ENCODE peak calls at places on chromosomes 3 and 15, in nine cellular contexts. T is GM23338; U is heart right ventricle; X is OCI-LY7; Q is CD8-positive, alpha-beta T cell; N is AG04450; P is heart left ventricle; E is mammary epithelial cell; B is colonic mucosa. M is an unnamed sample.

GRCh38 chr3:119641416-119641815 is 19.0 kb downstream of the POPDC2 start:
- DNase-seq in T (no peak), U (no peak), X (no peak), Q (no peak), N (no peak), P (no peak), E (no peak), B (no peak), M (no peak)

GRCh38 chr3:78086150-78086549 is 1046.3 kb downstream of the ROBO2 start:
- DNase-seq in T (no peak), U (no peak), X (no peak), Q (no peak), N (no peak), P (no peak), E (peak), B (no peak), M (no peak)

GRCh38 chr3:51510996-51511395 is 11.2 kb upstream of the DCAF1 start:
- DNase-seq in T (no peak), U (no peak), X (no peak), Q (no peak), N (no peak), P (no peak), E (no peak), B (no peak), M (no peak)

GRCh38 chr15:79918278-79918677 is 21.5 kb upstream of the MTHFS start:
- DNase-seq in T (no peak), U (no peak), X (no peak), Q (no peak), N (no peak), P (no peak), E (no peak), B (no peak), M (peak)

GRCh38 chr3:186694288-186695032 is 22.7 kb upstream of the KNG1 start:
- DNase-seq in T (no peak), U (no peak), X (no peak), Q (no peak), N (no peak), P (no peak), E (peak), B (no peak), M (no peak)

GRCh38 chr3:71258116-71258515 is 325.4 kb downstream of the FOXP1 start:
- DNase-seq in T (peak), U (no peak), X (no peak), Q (no peak), N (peak), P (no peak), E (peak), B (no peak), M (no peak)

GRCh38 chr3:125322166-125322565 is 53.0 kb downstream of the ZNF148 start:
- DNase-seq in T (no peak), U (no peak), X (no peak), Q (no peak), N (peak), P (no peak), E (peak), B (no peak), M (no peak)

GRCh38 chr3:190380184-190380583 is 7.8 kb upstream of the CLDN16 start:
- DNase-seq in T (no peak), U (no peak), X (no peak), Q (no peak), N (no peak), P (no peak), E (no peak), B (no peak), M (no peak)

GRCh38 chr3:13429631-13430291 is 9.6 kb upstream of the NUP210 start:
- DNase-seq in T (no peak), U (no peak), X (no peak), Q (no peak), N (no peak), P (no peak), E (no peak), B (no peak), M (no peak)

GRCh38 chr3:7144696-7145308 is 283.9 kb downstream of the GRM7 start:
- DNase-seq in T (peak), U (no peak), X (peak), Q (no peak), N (no peak), P (no peak), E (peak), B (no peak), M (no peak)

GRCh38 chr3:195756935-195757302 is 36.1 kb downstream of the MUC20 start:
- DNase-seq in T (no peak), U (no peak), X (no peak), Q (no peak), N (no peak), P (no peak), E (peak), B (no peak), M (no peak)

GRCh38 chr3:187804120-187805106 is 59.1 kb upstream of the BCL6 start:
- DNase-seq in T (no peak), U (no peak), X (no peak), Q (no peak), N (no peak), P (no peak), E (no peak), B (no peak), M (no peak)

GRCh38 chr3:36477655-36478054 is 97.4 kb downstream of the STAC start:
- DNase-seq in T (no peak), U (no peak), X (no peak), Q (no peak), N (no peak), P (no peak), E (peak), B (no peak), M (no peak)

GRCh38 chr3:160343132-160343531 is 55.9 kb downstream of the IFT80 start:
- DNase-seq in T (peak), U (no peak), X (peak), Q (no peak), N (no peak), P (no peak), E (peak), B (no peak), M (no peak)

GRCh38 chr3:16885948-16886683 is 1.4 kb downstream of the PLCL2 start:
- DNase-seq in T (no peak), U (no peak), X (no peak), Q (no peak), N (no peak), P (peak), E (no peak), B (peak), M (no peak)

DNA sequence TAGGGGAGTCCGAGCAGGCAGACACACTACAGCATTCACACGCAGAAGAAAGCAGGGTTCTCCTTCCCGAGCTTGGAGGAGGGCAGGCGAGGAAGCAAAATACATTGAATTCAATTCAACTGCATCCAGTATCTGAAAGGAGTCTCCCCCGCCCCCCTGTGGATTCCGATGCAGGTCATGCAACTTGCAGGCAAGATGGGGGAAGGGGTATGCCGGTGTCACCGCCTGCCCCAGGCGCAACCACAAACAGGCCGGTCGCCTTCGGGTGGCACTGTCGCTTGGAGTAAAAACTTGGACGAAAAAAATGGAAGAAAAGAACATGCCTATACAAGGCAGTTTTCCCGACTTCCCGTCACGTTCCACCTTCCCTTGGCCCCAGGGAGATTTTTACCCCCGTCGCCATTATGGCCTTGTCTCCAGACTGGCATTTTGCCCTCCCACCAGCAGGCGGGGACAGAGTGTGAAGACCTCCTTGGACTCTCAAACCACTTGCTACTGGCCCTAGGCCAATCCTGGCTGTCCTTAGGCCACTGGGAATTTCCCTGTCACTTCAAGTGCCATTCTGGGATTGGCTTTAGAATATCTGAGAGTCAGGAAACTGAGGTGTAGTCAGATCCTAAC is 1.6 kb upstream of the NTRK3 start:
- DNase-seq in T (peak), U (peak), X (peak), Q (no peak), N (no peak), P (no peak), E (no peak), B (no peak), M (no peak)
- TF ChIP-seq CTCF in T (peak), U (peak), X (peak), Q (no peak), N (peak), P (peak), E (peak), B (no peak), M (no peak)

DNA sequence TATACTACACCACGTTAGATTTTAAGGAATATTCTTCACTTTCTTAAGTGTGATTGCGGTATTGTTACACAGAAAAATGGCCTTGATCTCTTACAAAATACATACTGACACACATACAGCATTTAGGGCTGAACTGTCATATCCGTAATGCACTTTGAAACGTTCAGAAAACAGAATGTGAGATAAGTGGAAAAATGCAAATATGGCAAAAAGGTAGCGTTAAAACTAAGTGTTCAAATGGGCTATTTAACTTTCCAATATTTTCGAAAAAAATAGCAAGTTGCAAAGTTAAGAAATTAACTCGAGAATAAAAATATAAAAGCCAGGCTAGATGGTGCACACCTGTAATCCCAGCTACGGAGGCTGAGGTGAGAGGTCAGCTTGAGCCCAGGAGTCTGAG is 1.7 kb downstream of the ZNF280D start:
- DNase-seq in T (no peak), U (no peak), X (no peak), Q (no peak), N (no peak), P (no peak), E (no peak), B (no peak), M (no peak)
- H3K4me3 ChIP-seq in T (peak), U (peak), X (peak), Q (no peak), N (peak), P (peak), E (no peak), B (no peak), M (peak)

GRCh38 chr15:96342611-96343528 is 12.4 kb downstream of the NR2F2 start:
- DNase-seq in T (peak), U (no peak), X (no peak), Q (no peak), N (no peak), P (no peak), E (no peak), B (peak), M (no peak)
- H3K27ac ChIP-seq in T (no peak), U (peak), X (no peak), Q (no peak), N (peak), P (peak), E (no peak), B (peak), M (peak)

DNA sequence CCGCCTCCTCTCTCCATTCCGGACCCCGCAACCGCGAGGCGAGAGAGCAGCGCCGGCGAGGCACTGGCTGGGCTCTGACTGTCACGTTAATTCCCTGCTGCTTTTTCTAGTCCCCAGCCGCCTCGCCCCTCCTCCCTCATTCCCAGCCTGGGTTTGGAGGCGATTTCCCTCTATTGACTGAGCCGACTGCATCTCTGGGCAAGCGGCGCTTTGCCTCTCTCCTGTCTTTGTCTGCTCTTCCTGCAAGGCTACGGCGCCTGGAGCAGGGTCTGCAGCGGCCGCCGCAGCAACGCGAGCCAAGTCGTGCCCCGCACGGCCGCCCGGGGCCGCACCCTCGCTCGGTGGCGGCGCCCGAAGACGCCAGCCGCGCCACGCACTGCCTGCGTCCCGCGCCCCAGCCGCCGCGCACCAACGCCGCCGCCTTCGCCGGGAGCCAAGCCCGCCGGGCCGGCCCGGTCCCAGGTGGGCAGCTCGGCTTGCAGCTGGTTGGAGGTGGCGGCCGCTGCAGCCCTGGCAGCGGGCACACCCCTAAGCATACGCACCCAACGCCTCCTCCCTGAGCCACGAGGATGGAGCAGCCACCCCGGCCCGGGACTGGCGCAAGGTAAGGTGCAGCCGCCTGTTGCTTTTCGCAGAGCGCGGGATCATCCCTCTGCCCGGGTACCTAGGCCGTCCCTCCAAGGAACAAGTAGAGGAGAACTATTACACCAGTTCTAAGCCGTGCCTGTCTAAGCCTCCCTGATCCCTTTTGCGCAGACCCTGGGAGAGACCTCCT is at the start of gene LRRC3B:
- DNase-seq in T (peak), U (no peak), X (no peak), Q (no peak), N (no peak), P (no peak), E (no peak), B (no peak), M (peak)
- TF ChIP-seq CTCF in T (no peak), U (no peak), X (no peak), Q (no peak), N (no peak), P (no peak), E (no peak), B (no peak), M (no peak)

GRCh38 chr15:41494922-41495735 is 1.5 kb downstream of the ITPKA start:
- DNase-seq in T (peak), U (no peak), X (peak), Q (no peak), N (no peak), P (peak), E (no peak), B (peak), M (no peak)
- H3K4me3 ChIP-seq in T (peak), U (peak), X (peak), Q (peak), N (peak), P (peak), E (peak), B (peak), M (peak)

DNA sequence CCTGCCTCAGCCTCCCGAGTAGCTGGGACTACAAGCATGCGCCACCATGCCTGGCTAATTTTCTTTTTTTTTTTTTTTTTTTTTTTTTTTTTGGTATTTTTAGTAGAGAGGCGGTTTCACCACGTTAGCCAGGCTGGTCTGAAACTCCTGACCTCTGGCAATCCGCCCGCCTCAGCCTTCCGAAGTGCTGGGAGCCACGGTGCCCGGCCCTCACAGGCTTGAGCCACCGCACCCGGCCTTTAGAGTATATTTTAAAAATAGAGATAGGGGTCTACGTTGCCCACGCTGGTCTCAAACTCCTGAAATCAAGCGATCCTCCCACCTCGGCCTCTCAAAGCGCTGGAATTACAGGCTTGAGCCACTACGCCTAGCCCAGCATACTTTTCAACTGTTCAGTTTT is 93.4 kb upstream of the CHD2 start:
- DNase-seq in T (no peak), U (peak), X (no peak), Q (no peak), N (no peak), P (no peak), E (no peak), B (no peak), M (peak)
- H3K27ac ChIP-seq in T (no peak), U (peak), X (no peak), Q (no peak), N (no peak), P (peak), E (no peak), B (no peak), M (peak)

GRCh38 chr3:150829408-150829807 is 66.4 kb upstream of the SIAH2 start:
- DNase-seq in T (no peak), U (no peak), X (no peak), Q (no peak), N (no peak), P (no peak), E (no peak), B (no peak), M (no peak)

GRCh38 chr3:150828261-150828660 is 65.3 kb upstream of the SIAH2 start:
- DNase-seq in T (no peak), U (no peak), X (no peak), Q (no peak), N (no peak), P (no peak), E (no peak), B (no peak), M (no peak)

GRCh38 chr3:150830745-150831144 is 67.8 kb upstream of the SIAH2 start:
- DNase-seq in T (no peak), U (no peak), X (no peak), Q (no peak), N (no peak), P (no peak), E (no peak), B (no peak), M (no peak)

GRCh38 chr3:150828997-150829396 is 66.0 kb upstream of the SIAH2 start:
- DNase-seq in T (no peak), U (no peak), X (no peak), Q (no peak), N (no peak), P (no peak), E (no peak), B (no peak), M (no peak)

DNA sequence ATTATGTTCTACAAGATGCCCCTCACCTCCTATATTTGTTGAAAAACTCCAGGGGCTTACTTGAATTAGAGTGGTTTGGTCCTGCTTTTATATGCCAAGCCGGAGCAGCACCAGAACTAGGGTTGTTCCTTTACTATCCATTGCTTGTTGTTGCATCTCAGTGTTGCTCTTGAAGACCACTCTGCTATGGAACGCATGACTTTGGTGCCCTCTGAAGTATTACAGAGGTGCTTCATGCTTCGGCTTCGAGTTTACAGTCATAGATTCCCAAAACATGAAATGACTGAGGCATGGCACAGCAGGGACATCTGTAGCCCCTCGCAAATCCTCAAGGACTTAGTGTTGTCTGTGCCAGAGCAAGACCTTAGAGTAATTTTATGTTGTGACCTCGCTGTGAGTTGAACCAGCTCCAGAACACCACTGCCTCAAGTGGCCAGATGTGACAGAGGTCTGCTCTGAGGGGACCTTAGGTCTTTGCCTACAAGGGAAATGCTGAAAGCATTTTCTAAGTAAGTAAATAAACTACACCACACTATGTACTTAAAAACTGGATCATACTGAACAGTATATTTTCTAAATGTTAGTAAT is 67.2 kb upstream of the SIAH2 start:
- DNase-seq in T (peak), U (no peak), X (peak), Q (no peak), N (no peak), P (no peak), E (no peak), B (no peak), M (no peak)
- TF ChIP-seq CTCF in T (peak), U (no peak), X (peak), Q (no peak), N (peak), P (no peak), E (peak), B (no peak), M (no peak)

GRCh38 chr3:38644662-38645053 is 4.8 kb downstream of the SCN5A start:
- DNase-seq in T (no peak), U (no peak), X (no peak), Q (no peak), N (no peak), P (no peak), E (no peak), B (no peak), M (no peak)
- H3K4me3 ChIP-seq in T (no peak), U (no peak), X (no peak), Q (no peak), N (no peak), P (peak), E (no peak), B (no peak), M (no peak)

GRCh38 chr3:27591811-27592210 is 107.6 kb upstream of the SLC4A7 start:
- DNase-seq in T (no peak), U (no peak), X (no peak), Q (no peak), N (no peak), P (no peak), E (no peak), B (no peak), M (no peak)
- H3K27ac ChIP-seq in T (no peak), U (peak), X (no peak), Q (no peak), N (no peak), P (peak), E (no peak), B (peak), M (peak)

GRCh38 chr3:105274958-105275357 is 91.8 kb upstream of the ALCAM start:
- DNase-seq in T (no peak), U (no peak), X (no peak), Q (no peak), N (no peak), P (no peak), E (peak), B (no peak), M (no peak)
- TF ChIP-seq CTCF in T (no peak), U (no peak), X (no peak), Q (no peak), N (no peak), P (no peak), E (no peak), B (no peak), M (no peak)